ENCODE peak calls at places on chromosome 5, in six cellular contexts. K is brain microvascular endothelial cell, A is astrocyte of the cerebellum, G is esophagus squamous epithelium, H is transverse colon, J is vagina. I is an unnamed sample.

GRCh38 chr5:77627869-77628674 is 10.4 kb downstream of the OTP start:
- DNase-seq in G (no peak), H (no peak), J (no peak), A (no peak), K (no peak), I (no peak)

GRCh38 chr5:30908356-30908755 is 285.1 kb upstream of the CDH6 start:
- DNase-seq in A (no peak), J (no peak), G (no peak), H (no peak), K (no peak), I (no peak)

GRCh38 chr5:75324791-75325190 is 12.2 kb upstream of the HMGCR start:
- DNase-seq in J (no peak), K (no peak), A (no peak), G (no peak), H (no peak), I (no peak)

GRCh38 chr5:173618927-173619519 is 2.6 kb upstream of the BOD1 start:
- DNase-seq in A (peak; percentile 31), J (no peak), H (peak; percentile 37), G (no peak), K (peak; percentile 49), I (peak; percentile 9)

GRCh38 chr5:13987843-13988464 is 43.5 kb upstream of the DNAH5 start:
- DNase-seq in G (no peak), J (no peak), A (peak; percentile 56), H (peak; percentile 37), K (peak; percentile 71), I (no peak)

GRCh38 chr5:68464424-68464823 is 248.9 kb downstream of the PIK3R1 start:
- DNase-seq in J (no peak), K (peak; percentile 41), G (no peak), H (no peak), A (peak; percentile 31), I (no peak)

GRCh38 chr5:152405145-152405544 is at the start of gene NMUR2:
- DNase-seq in K (no peak), G (no peak), A (no peak), H (no peak), J (no peak), I (no peak)

GRCh38 chr5:100676807-100677631 is 141.8 kb downstream of the FAM174A start:
- DNase-seq in G (no peak), J (no peak), K (peak; percentile 31), A (peak; percentile 96), H (no peak), I (no peak)

GRCh38 chr5:6773342-6774035 is 60.3 kb downstream of the TENT4A start:
- DNase-seq in G (no peak), J (no peak), A (no peak), H (no peak), K (no peak), I (no peak)

GRCh38 chr5:16812911-16813310 is 123.2 kb downstream of the MYO10 start:
- DNase-seq in J (no peak), G (no peak), H (peak; percentile 14), K (peak; percentile 51), A (peak; percentile 38), I (no peak)

GRCh38 chr5:150082889-150083288 is 3.5 kb downstream of the CSF1R start:
- DNase-seq in H (no peak), J (no peak), G (no peak), A (no peak), K (no peak), I (no peak)

GRCh38 chr5:150082364-150082763 is 4.0 kb downstream of the CSF1R start:
- DNase-seq in H (no peak), G (no peak), K (no peak), A (no peak), J (no peak), I (no peak)

GRCh38 chr5:150080696-150081435 is 5.5 kb downstream of the CSF1R start:
- DNase-seq in K (no peak), J (peak; percentile 65), G (no peak), H (no peak), A (no peak), I (no peak)

GRCh38 chr5:150079655-150080461 is 6.5 kb downstream of the CSF1R start:
- DNase-seq in H (no peak), J (peak; percentile 74), A (no peak), G (no peak), K (no peak), I (no peak)

DNA sequence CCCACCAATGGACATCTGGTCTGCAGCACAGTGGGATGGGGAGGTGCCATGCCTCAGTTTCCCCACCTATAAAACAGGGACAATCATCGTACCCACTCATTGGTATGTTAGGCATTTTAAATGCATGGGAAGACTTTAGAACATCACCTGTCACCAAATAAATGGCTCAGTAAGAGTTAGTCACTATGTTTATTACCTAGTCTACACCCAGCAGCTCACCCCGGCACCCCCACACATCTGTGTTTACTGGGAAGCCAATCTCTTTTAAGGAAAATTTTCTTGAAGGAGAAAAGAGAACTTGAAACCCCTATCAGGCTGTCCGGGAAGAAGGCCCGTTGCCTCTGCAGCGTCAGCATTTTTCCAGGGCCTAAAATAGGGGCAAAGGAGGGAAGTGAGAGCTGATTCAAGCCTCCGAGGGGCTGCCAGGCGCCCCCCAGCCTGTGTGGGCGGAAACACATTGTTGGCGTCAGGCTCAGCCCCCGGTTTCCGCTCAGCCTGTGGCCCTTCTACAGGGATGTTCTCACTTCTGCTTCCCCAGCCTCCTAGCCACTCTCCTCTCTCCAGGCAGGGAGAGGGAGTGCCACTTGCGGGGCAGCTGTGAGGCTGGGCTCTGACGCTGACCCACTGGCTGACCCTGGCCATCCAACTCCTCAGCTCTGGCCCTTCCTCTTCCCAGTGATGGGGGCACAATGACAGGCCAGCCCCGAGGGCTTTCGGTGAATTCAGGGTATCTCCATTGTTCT is 4.6 kb downstream of the CSF1R start:
- DNase-seq in K (no peak), H (peak; percentile 53), A (no peak), G (no peak), J (peak; percentile 78), I (no peak)
- H3K4me3 ChIP-seq in K (no peak overlapping the region), H (no peak overlapping the region), A (no peak overlapping the region), G (no peak overlapping the region), J (no peak overlapping the region), I (no peak overlapping the region)

DNA sequence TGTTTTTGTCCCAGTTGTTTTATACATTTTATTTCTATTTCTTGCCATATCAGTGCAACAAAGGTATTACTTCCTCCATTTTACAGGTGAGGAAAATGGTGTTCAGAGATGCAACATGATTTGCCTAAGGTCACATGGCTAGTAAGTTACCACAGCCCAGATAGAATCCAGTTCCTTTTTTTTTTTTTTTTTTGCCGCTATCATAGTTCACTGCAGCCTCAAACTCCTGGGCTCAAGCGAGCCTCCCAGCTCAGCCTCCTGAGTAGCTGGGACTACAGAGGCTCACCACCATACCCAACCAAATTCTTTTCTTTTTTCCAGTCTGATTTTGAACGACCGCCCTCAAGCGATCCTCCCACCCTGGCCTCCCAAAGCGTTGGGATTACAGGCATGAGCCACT is 480 bp upstream of the CCDC69 start:
- DNase-seq in J (no peak), A (no peak), H (no peak), G (no peak), K (no peak), I (no peak)
- H3K4me3 ChIP-seq in J (peak overlapping the region; percentile 91), A (no peak overlapping the region), H (no peak overlapping the region), G (peak overlapping the region; percentile 77), K (no peak overlapping the region), I (peak overlapping the region; percentile 90)

DNA sequence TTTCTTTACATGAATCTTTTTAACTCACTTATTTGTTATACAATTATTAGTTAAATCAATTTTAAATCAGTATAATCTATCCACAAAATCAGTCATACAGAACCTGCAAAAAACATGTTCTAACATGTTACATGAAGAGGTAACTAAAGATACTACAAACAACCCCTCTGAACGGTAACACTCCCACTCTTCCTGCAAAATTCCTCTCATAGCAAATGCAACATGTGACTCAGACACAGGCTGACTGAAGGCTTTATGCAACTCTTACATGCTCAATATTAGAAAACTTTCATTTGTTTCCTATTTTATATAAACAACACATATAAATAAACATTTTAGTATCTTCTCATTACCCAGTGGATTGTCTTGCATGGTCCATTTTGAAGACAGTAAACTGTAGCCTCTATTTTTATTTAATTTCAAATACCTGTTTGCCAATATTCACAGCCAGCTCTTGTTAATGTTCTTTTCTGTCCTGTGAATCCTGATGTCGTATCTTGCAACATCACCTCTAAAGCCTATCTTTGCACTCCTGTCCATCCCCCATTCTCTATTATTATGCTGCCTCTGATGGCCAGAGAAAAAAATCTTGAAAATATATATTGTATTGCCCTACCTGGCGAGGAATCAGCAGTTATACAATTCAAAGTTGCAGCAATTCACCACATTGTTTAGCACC is 100.5 kb upstream of the CCDC152 start:
- DNase-seq in J (no peak), K (no peak), G (no peak), H (no peak), A (no peak), I (no peak)
- H3K4me3 ChIP-seq in J (no peak overlapping the region), K (no peak overlapping the region), G (no peak overlapping the region), H (no peak overlapping the region), A (no peak overlapping the region), I (peak overlapping the region; percentile 26)

DNA sequence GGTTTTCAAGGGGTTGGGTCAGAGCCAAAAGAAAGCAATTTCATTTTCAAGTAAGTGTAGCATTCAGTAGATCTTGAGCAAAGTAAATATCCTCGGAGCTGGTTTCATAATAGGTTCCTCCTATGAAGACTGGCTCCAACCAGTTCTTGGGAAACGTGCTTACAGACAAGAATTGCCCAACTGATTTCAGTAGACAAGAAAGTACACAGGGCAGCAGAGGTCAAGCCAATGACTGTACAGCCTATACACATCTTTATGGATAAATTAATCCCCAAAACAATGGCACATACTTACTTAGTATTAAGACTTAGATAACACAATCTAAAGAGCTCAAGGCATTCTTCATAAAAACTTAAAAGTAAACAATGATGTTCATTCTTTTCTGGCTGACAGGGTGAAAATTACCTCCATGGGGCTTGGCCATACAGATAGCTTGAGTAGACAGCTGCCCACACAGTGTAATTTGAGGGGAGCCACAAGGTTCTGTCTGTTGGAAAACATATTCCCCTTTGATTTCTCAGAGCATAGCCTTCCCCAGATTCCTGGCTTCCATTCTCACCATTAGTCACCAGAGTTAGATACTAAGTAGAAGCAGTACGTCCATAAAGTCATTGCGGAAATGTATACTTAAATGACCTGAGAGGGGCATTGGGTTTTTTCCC is 163.8 kb downstream of the ARRDC3 start:
- DNase-seq in A (no peak), G (no peak), H (peak; percentile 27), K (peak; percentile 81), J (no peak), I (no peak)
- H3K4me3 ChIP-seq in A (no peak overlapping the region), G (no peak overlapping the region), H (no peak overlapping the region), K (no peak overlapping the region), J (no peak overlapping the region), I (no peak overlapping the region)

GRCh38 chr5:143026380-143026779 is 256.2 kb downstream of the ARHGAP26 start:
- DNase-seq in K (no peak), J (no peak), A (no peak), G (no peak), H (no peak), I (no peak)
- H3K4me3 ChIP-seq in K (no peak overlapping the region), J (no peak overlapping the region), A (no peak overlapping the region), G (no peak overlapping the region), H (no peak overlapping the region), I (no peak overlapping the region)

GRCh38 chr5:553874-554273 is 29.6 kb upstream of the SLC9A3 start:
- DNase-seq in G (no peak), A (no peak), J (no peak), H (peak; percentile 87), K (no peak), I (no peak)
- H3K4me3 ChIP-seq in G (no peak overlapping the region), A (no peak overlapping the region), J (no peak overlapping the region), H (no peak overlapping the region), K (no peak overlapping the region), I (no peak overlapping the region)

GRCh38 chr5:147507480-147508126 is 2.3 kb downstream of the DPYSL3 start:
- DNase-seq in K (no peak), A (no peak), J (no peak), H (peak; percentile 9), G (no peak), I (no peak)
- H3K4me3 ChIP-seq in K (peak overlapping the region; percentile 79), A (peak overlapping the region; percentile 63), J (peak overlapping the region; percentile 49), H (no peak overlapping the region), G (peak overlapping the region; percentile 57), I (peak overlapping the region; percentile 88)